ENCODE peak calls at places on chromosome 18, in four cellular contexts. A is mesendoderm, R is IMR-90, K is neuronal stem cell. G is an unnamed sample.

GRCh38 chr18:13628211-13628610 is 98.1 kb downstream of the FAM210A start:
- DNase-seq in R (no peak), A (no peak), K (no peak), G (no peak)

GRCh38 chr18:74498712-74499629 is 2.8 kb downstream of the CNDP2 start:
- DNase-seq in A (no peak), K (no peak), R (no peak), G (no peak)

GRCh38 chr18:53850918-53851317 is 373.6 kb downstream of the MBD2 start:
- DNase-seq in R (no peak), K (peak; percentile 20), A (peak; percentile 32), G (no peak)

GRCh38 chr18:6434987-6435709 is 20.4 kb upstream of the L3MBTL4 start:
- DNase-seq in A (no peak), K (no peak), R (no peak), G (no peak)

GRCh38 chr18:55076643-55077218 is 117.5 kb upstream of the CCDC68 start:
- DNase-seq in R (peak; percentile 11), A (no peak), K (no peak), G (no peak)

GRCh38 chr18:29145993-29146539 is 969.1 kb upstream of the CDH2 start:
- DNase-seq in K (no peak), R (no peak), A (no peak), G (no peak)

GRCh38 chr18:49016648-49017539 is 66.1 kb upstream of the SMAD7 start:
- DNase-seq in A (peak; percentile 97), R (peak; percentile 83), K (peak; percentile 40), G (peak; percentile 76)

GRCh38 chr18:70373062-70373519 is 84.2 kb downstream of the SOCS6 start:
- DNase-seq in K (no peak), R (peak; percentile 93), A (peak; percentile 51), G (no peak)

GRCh38 chr18:27954226-27954625 is 222.7 kb downstream of the CDH2 start:
- DNase-seq in R (peak; percentile 89), A (no peak), K (no peak), G (no peak)

GRCh38 chr18:50009772-50010171 is 185.2 kb downstream of the MYO5B start:
- DNase-seq in A (peak; percentile 64), K (peak; percentile 15), R (peak; percentile 5), G (peak; percentile 67)

GRCh38 chr18:55779711-55780590 is 192.0 kb upstream of the TCF4 start:
- DNase-seq in R (peak; percentile 30), A (peak; percentile 63), K (peak; percentile 42), G (peak; percentile 60)

GRCh38 chr18:73520229-73520628 is 627.4 kb downstream of the FBXO15 start:
- DNase-seq in A (peak; percentile 75), K (peak; percentile 12), R (peak; percentile 19), G (peak; percentile 72)

GRCh38 chr18:77147418-77147852 is 14.9 kb upstream of the MBP start:
- DNase-seq in K (no peak), R (peak; percentile 52), A (no peak), G (no peak)

GRCh38 chr18:62435435-62436031 is 87.3 kb upstream of the ZCCHC2 start:
- DNase-seq in A (no peak), K (no peak), R (no peak), G (no peak)

GRCh38 chr18:35507192-35507591 is 9.4 kb upstream of the INO80C start:
- DNase-seq in K (no peak), A (no peak), R (no peak), G (no peak)

GRCh38 chr18:62118324-62118723 is 68.5 kb downstream of the PIGN start:
- DNase-seq in A (no peak), K (no peak), R (peak; percentile 81), G (no peak)

GRCh38 chr18:5512191-5512590 is 31.6 kb downstream of the EPB41L3 start:
- DNase-seq in K (no peak), R (no peak), A (peak; percentile 21), G (no peak)

GRCh38 chr18:10852610-10853303 is 296.6 kb downstream of the PIEZO2 start:
- DNase-seq in K (no peak), A (no peak), R (no peak), G (no peak)

GRCh38 chr18:60099709-60100108 is 199.9 kb downstream of the PMAIP1 start:
- DNase-seq in A (no peak), K (no peak), R (no peak), G (no peak)

GRCh38 chr18:37282386-37283037 is 283.1 kb downstream of the CELF4 start:
- DNase-seq in K (no peak), R (no peak), A (peak; percentile 49), G (peak; percentile 48)

GRCh38 chr18:39571511-39571910 is 2005.9 kb upstream of the CELF4 start:
- DNase-seq in K (no peak), A (peak; percentile 44), R (peak; percentile 19), G (no peak)

GRCh38 chr18:42578781-42579180 is 536.7 kb downstream of the RIT2 start:
- DNase-seq in A (no peak), K (no peak), R (no peak), G (no peak)

GRCh38 chr18:27558388-27559158 is 373.5 kb upstream of the CHST9 start:
- DNase-seq in R (no peak), A (no peak), K (no peak), G (no peak)

GRCh38 chr18:5973079-5973478 is 77.8 kb upstream of the TMEM200C start:
- DNase-seq in R (no peak), K (no peak), A (no peak), G (no peak)

GRCh38 chr18:35289293-35290069 is 548 bp downstream of the ZSCAN30 start:
- DNase-seq in K (no peak), A (no peak), R (peak; percentile 9), G (peak; percentile 31)

GRCh38 chr18:57744211-57744694 is 58.9 kb downstream of the ATP8B1 start:
- DNase-seq in R (peak; percentile 71), A (no peak), K (no peak), G (no peak)

GRCh38 chr18:57353940-57354461 is 1.6 kb downstream of the ST8SIA3 start:
- DNase-seq in R (peak; percentile 17), K (peak; percentile 89), A (peak; percentile 90), G (peak; percentile 89)

GRCh38 chr18:29838556-29838955 is 1204.0 kb downstream of the DSC3 start:
- DNase-seq in R (no peak), A (no peak), K (no peak), G (no peak)

GRCh38 chr18:57210711-57211411 is 64.0 kb downstream of the BOD1L2 start:
- DNase-seq in R (no peak), A (peak; percentile 32), K (no peak), G (no peak)

GRCh38 chr18:77481541-77481940 is 231.9 kb downstream of the GALR1 start:
- DNase-seq in A (no peak), R (no peak), K (no peak), G (no peak)

GRCh38 chr18:55400590-55401274 is 187.3 kb downstream of the TCF4 start:
- DNase-seq in R (peak; percentile 34), K (no peak), A (peak; percentile 40), G (no peak)

GRCh38 chr18:68221116-68221724 is 493.7 kb downstream of the TMX3 start:
- DNase-seq in R (no peak), K (no peak), A (no peak), G (no peak)

DNA sequence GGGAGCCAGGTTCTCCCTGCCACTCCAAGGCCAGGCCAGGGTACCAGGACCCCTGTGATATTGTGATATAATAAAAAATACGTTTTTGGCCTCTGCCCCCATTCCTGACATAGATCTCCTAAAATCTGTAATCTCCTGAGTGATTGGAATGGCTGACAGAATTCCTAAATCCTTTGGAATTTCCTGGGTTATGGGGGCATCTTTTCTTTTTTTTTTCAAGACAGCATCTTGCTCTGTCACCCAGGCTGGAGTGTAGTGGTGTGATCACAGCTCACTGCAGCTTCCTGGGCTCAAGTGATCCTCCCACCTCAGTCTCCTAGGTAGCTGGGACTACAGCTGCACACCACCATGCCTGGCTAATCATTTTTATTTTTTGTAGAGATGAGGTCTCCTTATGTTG is 26.2 kb upstream of the TUBB6 start:
- DNase-seq in R (no peak), A (peak; percentile 13), K (no peak), G (no peak)
- H3K4ac ChIP-seq in R (peak overlapping the region; percentile 95), A (no peak overlapping the region), K (no peak overlapping the region), G (no peak overlapping the region)

DNA sequence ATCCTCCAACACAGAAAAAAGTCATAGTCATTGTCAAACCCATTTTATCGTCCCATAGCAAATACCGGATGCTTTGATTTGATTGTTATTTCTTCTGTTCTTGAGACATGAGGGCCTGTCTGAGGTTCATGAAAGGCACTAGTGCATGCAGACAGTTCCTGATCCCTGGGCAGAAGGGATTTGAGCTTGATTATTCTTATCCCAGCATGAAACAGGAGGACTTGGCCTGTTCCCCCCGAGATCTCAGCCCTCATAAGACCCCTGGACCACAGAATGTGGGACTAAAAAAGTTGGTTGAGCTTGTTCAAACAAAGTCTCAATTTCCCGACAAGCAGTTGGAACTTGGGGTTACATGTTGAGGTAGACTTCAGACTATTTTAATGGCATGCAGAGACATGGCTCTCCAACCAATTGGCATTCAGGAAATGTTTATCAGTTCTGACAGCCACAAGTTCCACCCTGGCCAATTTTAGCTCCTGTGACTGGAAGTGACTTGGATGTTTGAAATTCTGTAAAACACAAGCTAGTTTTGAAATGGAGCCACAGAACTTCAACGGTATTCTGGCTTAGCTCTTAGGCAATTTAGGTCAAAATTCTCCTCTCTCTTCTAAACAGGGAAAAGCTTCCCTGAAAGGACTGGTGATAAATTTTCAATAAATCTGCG is 366.9 kb upstream of the SLC14A2 start:
- DNase-seq in A (no peak), R (peak; percentile 81), K (no peak), G (no peak)
- H3K4ac ChIP-seq in A (no peak overlapping the region), R (peak overlapping the region; percentile 96), K (no peak overlapping the region), G (no peak overlapping the region)

GRCh38 chr18:79986726-79987125 is 1.6 kb downstream of the TXNL4A start:
- DNase-seq in A (no peak), K (no peak), R (no peak), G (no peak)
- H3K4ac ChIP-seq in A (no peak overlapping the region), K (no peak overlapping the region), R (no peak overlapping the region), G (no peak overlapping the region)

GRCh38 chr18:23143871-23144270 is 8.6 kb downstream of the CABLES1 start:
- DNase-seq in A (peak; percentile 57), R (no peak), K (no peak), G (no peak)
- H3K4ac ChIP-seq in A (no peak overlapping the region), R (peak overlapping the region; percentile 33), K (no peak overlapping the region), G (no peak overlapping the region)

DNA sequence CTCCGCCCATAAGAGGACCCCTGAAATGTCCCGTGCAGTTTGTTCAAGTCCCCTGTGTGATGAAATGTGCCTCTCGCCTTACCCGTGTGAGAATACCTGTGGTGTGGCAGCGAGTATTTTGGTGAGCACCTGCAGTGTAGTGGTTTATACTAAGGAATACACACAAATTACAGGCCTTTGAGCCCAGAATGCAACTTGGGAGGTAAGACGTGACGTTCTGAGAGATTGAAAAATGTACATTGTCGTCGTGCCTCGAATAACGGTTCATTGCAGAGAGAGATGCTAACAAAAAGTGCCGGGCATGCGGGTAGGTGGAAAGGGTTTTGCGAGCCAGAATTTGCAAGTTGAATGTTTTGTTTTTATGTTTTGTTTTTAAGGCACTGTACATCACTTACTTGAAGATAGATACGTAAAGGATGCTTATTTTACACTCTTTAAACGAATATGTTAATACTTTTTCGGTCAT is 863 bp downstream of the RBBP8 start:
- DNase-seq in K (no peak), R (peak; percentile 6), A (no peak), G (no peak)
- H3K4ac ChIP-seq in K (no peak overlapping the region), R (peak overlapping the region; percentile 55), A (peak overlapping the region; percentile 48), G (no peak overlapping the region)

GRCh38 chr18:79315589-79315988 is 80.1 kb upstream of the NFATC1 start:
- DNase-seq in K (no peak), R (no peak), A (no peak), G (no peak)
- H3K4ac ChIP-seq in K (no peak overlapping the region), R (no peak overlapping the region), A (no peak overlapping the region), G (no peak overlapping the region)